ENCODE peak calls at places on chromosomes 7 and 10, in seven cellular contexts. One of them, this sample, is unnamed.

GRCh38 chr7:95723583-95724180 is 48.7 kb upstream of the DYNC1I1 start:
- DNase-seq in neuronal stem cell: peak; percentile 47
- DNase-seq in activated naive CD4-positive, alpha-beta T cell treated with Interleukin-2 at 50 U/mL for 16 hours: no peak
- DNase-seq in stimulated activated CD8-positive, alpha-beta memory T cell treated with anti-CD3 and anti-CD28 coated beads, Interleukin-7, amount 100 ng/mL, for 48 hours: no peak
- DNase-seq in endothelial cell: peak; percentile 56
- DNase-seq in H54: peak; percentile 7
- DNase-seq in mammary epithelial cell: peak; percentile 22
- DNase-seq in this sample: peak; percentile 67

GRCh38 chr7:2037301-2037804 is 195.4 kb downstream of the MAD1L1 start:
- DNase-seq in mammary epithelial cell: no peak
- DNase-seq in endothelial cell: no peak
- DNase-seq in H54: no peak
- DNase-seq in activated naive CD4-positive, alpha-beta T cell treated with Interleukin-2 at 50 U/mL for 16 hours: no peak
- DNase-seq in stimulated activated CD8-positive, alpha-beta memory T cell treated with anti-CD3 and anti-CD28 coated beads, Interleukin-7, amount 100 ng/mL, for 48 hours: peak; percentile 23
- DNase-seq in neuronal stem cell: no peak
- DNase-seq in this sample: no peak

GRCh38 chr10:71072146-71072819 is 140.1 kb upstream of the UNC5B start:
- DNase-seq in stimulated activated CD8-positive, alpha-beta memory T cell treated with anti-CD3 and anti-CD28 coated beads, Interleukin-7, amount 100 ng/mL, for 48 hours: no peak
- DNase-seq in endothelial cell: no peak
- DNase-seq in activated naive CD4-positive, alpha-beta T cell treated with Interleukin-2 at 50 U/mL for 16 hours: no peak
- DNase-seq in H54: no peak
- DNase-seq in mammary epithelial cell: no peak
- DNase-seq in neuronal stem cell: no peak
- DNase-seq in this sample: no peak

GRCh38 chr10:131943021-131943814 is 38.5 kb downstream of the BNIP3 start:
- DNase-seq in activated naive CD4-positive, alpha-beta T cell treated with Interleukin-2 at 50 U/mL for 16 hours: peak; percentile 11
- DNase-seq in H54: no peak
- DNase-seq in neuronal stem cell: no peak
- DNase-seq in mammary epithelial cell: no peak
- DNase-seq in endothelial cell: peak; percentile 53
- DNase-seq in stimulated activated CD8-positive, alpha-beta memory T cell treated with anti-CD3 and anti-CD28 coated beads, Interleukin-7, amount 100 ng/mL, for 48 hours: no peak
- DNase-seq in this sample: peak; percentile 22

GRCh38 chr10:78162867-78163266 is 129.2 kb downstream of the RPS24 start:
- DNase-seq in neuronal stem cell: no peak
- DNase-seq in endothelial cell: no peak
- DNase-seq in H54: no peak
- DNase-seq in mammary epithelial cell: peak; percentile 5
- DNase-seq in activated naive CD4-positive, alpha-beta T cell treated with Interleukin-2 at 50 U/mL for 16 hours: no peak
- DNase-seq in stimulated activated CD8-positive, alpha-beta memory T cell treated with anti-CD3 and anti-CD28 coated beads, Interleukin-7, amount 100 ng/mL, for 48 hours: no peak
- DNase-seq in this sample: no peak

GRCh38 chr10:76033457-76034196 is 602.2 kb downstream of the LRMDA start:
- DNase-seq in stimulated activated CD8-positive, alpha-beta memory T cell treated with anti-CD3 and anti-CD28 coated beads, Interleukin-7, amount 100 ng/mL, for 48 hours: no peak
- DNase-seq in H54: no peak
- DNase-seq in activated naive CD4-positive, alpha-beta T cell treated with Interleukin-2 at 50 U/mL for 16 hours: no peak
- DNase-seq in neuronal stem cell: no peak
- DNase-seq in mammary epithelial cell: no peak
- DNase-seq in endothelial cell: no peak
- DNase-seq in this sample: no peak

GRCh38 chr10:103512166-103512565 is 18.7 kb downstream of the NEURL1 start:
- DNase-seq in mammary epithelial cell: no peak
- DNase-seq in activated naive CD4-positive, alpha-beta T cell treated with Interleukin-2 at 50 U/mL for 16 hours: no peak
- DNase-seq in stimulated activated CD8-positive, alpha-beta memory T cell treated with anti-CD3 and anti-CD28 coated beads, Interleukin-7, amount 100 ng/mL, for 48 hours: no peak
- DNase-seq in neuronal stem cell: no peak
- DNase-seq in endothelial cell: no peak
- DNase-seq in H54: no peak
- DNase-seq in this sample: no peak

GRCh38 chr7:77199008-77199966 is at the start of gene FGL2:
- DNase-seq in stimulated activated CD8-positive, alpha-beta memory T cell treated with anti-CD3 and anti-CD28 coated beads, Interleukin-7, amount 100 ng/mL, for 48 hours: no peak
- DNase-seq in mammary epithelial cell: peak; percentile 17
- DNase-seq in neuronal stem cell: peak; percentile 12
- DNase-seq in endothelial cell: peak; percentile 7
- DNase-seq in H54: no peak
- DNase-seq in activated naive CD4-positive, alpha-beta T cell treated with Interleukin-2 at 50 U/mL for 16 hours: peak; percentile 36
- DNase-seq in this sample: no peak

GRCh38 chr10:100100651-100101525 is 19.2 kb upstream of the CPN1 start:
- DNase-seq in mammary epithelial cell: peak; percentile 25
- DNase-seq in activated naive CD4-positive, alpha-beta T cell treated with Interleukin-2 at 50 U/mL for 16 hours: no peak
- DNase-seq in stimulated activated CD8-positive, alpha-beta memory T cell treated with anti-CD3 and anti-CD28 coated beads, Interleukin-7, amount 100 ng/mL, for 48 hours: no peak
- DNase-seq in neuronal stem cell: no peak
- DNase-seq in H54: peak; percentile 33
- DNase-seq in endothelial cell: no peak
- DNase-seq in this sample: peak; percentile 61

GRCh38 chr10:62052276-62052675 is 150.8 kb downstream of the ARID5B start:
- DNase-seq in mammary epithelial cell: no peak
- DNase-seq in activated naive CD4-positive, alpha-beta T cell treated with Interleukin-2 at 50 U/mL for 16 hours: no peak
- DNase-seq in endothelial cell: no peak
- DNase-seq in neuronal stem cell: no peak
- DNase-seq in H54: no peak
- DNase-seq in stimulated activated CD8-positive, alpha-beta memory T cell treated with anti-CD3 and anti-CD28 coated beads, Interleukin-7, amount 100 ng/mL, for 48 hours: no peak
- DNase-seq in this sample: no peak

GRCh38 chr10:72754275-72755032 is 62.5 kb downstream of the MCU start:
- DNase-seq in activated naive CD4-positive, alpha-beta T cell treated with Interleukin-2 at 50 U/mL for 16 hours: no peak
- DNase-seq in endothelial cell: no peak
- DNase-seq in stimulated activated CD8-positive, alpha-beta memory T cell treated with anti-CD3 and anti-CD28 coated beads, Interleukin-7, amount 100 ng/mL, for 48 hours: no peak
- DNase-seq in neuronal stem cell: no peak
- DNase-seq in H54: no peak
- DNase-seq in mammary epithelial cell: peak; percentile 5
- DNase-seq in this sample: peak; percentile 9

GRCh38 chr7:126993626-126994213 is 259.0 kb downstream of the GRM8 start:
- DNase-seq in stimulated activated CD8-positive, alpha-beta memory T cell treated with anti-CD3 and anti-CD28 coated beads, Interleukin-7, amount 100 ng/mL, for 48 hours: no peak
- DNase-seq in mammary epithelial cell: no peak
- DNase-seq in neuronal stem cell: no peak
- DNase-seq in endothelial cell: no peak
- DNase-seq in H54: no peak
- DNase-seq in activated naive CD4-positive, alpha-beta T cell treated with Interleukin-2 at 50 U/mL for 16 hours: no peak
- DNase-seq in this sample: no peak